ENCODE peak calls at places on chromosomes 2 and 18, in seven cellular contexts. Z is testis, R is OCI-LY7, X is cardiac muscle cell, G is AG10803, B is MM.1S, A is PC-3. S is an unnamed sample.

GRCh38 chr2:217806480-217806760 is 196.4 kb downstream of the TNS1 start:
- DNase-seq in Z (no peak), R (no peak), X (no peak), G (no peak), B (no peak), A (no peak), S (no peak)

GRCh38 chr18:10062292-10062940 is 148.6 kb downstream of the VAPA start:
- DNase-seq in Z (no peak), R (no peak), X (peak), G (peak), B (no peak), A (no peak), S (peak)

GRCh38 chr2:129661942-129662341 is 317.5 kb upstream of the RAB6C start:
- DNase-seq in Z (no peak), R (no peak), X (no peak), G (no peak), B (no peak), A (no peak), S (no peak)

GRCh38 chr2:240988146-240988545 is 10.3 kb upstream of the SNED1 start:
- DNase-seq in Z (no peak), R (no peak), X (no peak), G (peak), B (no peak), A (no peak), S (no peak)

GRCh38 chr2:73283545-73284295 is 558 bp downstream of the FBXO41 start:
- DNase-seq in Z (no peak), R (peak), X (no peak), G (no peak), B (peak), A (no peak), S (no peak)

GRCh38 chr2:23454501-23455120 is 69.6 kb downstream of the KLHL29 start:
- DNase-seq in Z (no peak), R (no peak), X (no peak), G (no peak), B (no peak), A (no peak), S (no peak)

GRCh38 chr18:50663626-50664441 is 103.9 kb downstream of the MAPK4 start:
- DNase-seq in Z (no peak), R (no peak), X (no peak), G (no peak), B (no peak), A (no peak), S (no peak)

GRCh38 chr2:196184919-196185318 is 13.5 kb upstream of the STK17B start:
- DNase-seq in Z (no peak), R (no peak), X (no peak), G (no peak), B (no peak), A (no peak), S (no peak)

GRCh38 chr18:55475467-55475866 is 112.5 kb downstream of the TCF4 start:
- DNase-seq in Z (no peak), R (no peak), X (no peak), G (no peak), B (no peak), A (no peak), S (no peak)

GRCh38 chr18:55479656-55480420 is 108.2 kb downstream of the TCF4 start:
- DNase-seq in Z (no peak), R (no peak), X (no peak), G (no peak), B (no peak), A (no peak), S (no peak)

GRCh38 chr18:55475916-55476315 is 112.1 kb downstream of the TCF4 start:
- DNase-seq in Z (no peak), R (no peak), X (no peak), G (peak), B (no peak), A (no peak), S (no peak)

GRCh38 chr18:55478301-55478660 is 109.7 kb downstream of the TCF4 start:
- DNase-seq in Z (no peak), R (no peak), X (no peak), G (peak), B (no peak), A (no peak), S (no peak)

GRCh38 chr18:55477537-55478300 is 110.3 kb downstream of the TCF4 start:
- DNase-seq in Z (no peak), R (peak), X (peak), G (peak), B (peak), A (peak), S (no peak)
- H3K4me3 ChIP-seq in Z (peak), R (peak), X (no peak), G (peak), B (peak), A (peak), S (peak)

GRCh38 chr2:165840333-165840958 is 46.4 kb upstream of the GALNT3 start:
- DNase-seq in Z (no peak), R (no peak), X (no peak), G (no peak), B (no peak), A (no peak), S (no peak)

GRCh38 chr2:165844216-165844615 is 50.2 kb upstream of the GALNT3 start:
- DNase-seq in Z (no peak), R (no peak), X (no peak), G (peak), B (no peak), A (no peak), S (no peak)

GRCh38 chr2:165835363-165835762 is 41.3 kb upstream of the GALNT3 start:
- DNase-seq in Z (no peak), R (no peak), X (no peak), G (no peak), B (no peak), A (no peak), S (no peak)

GRCh38 chr2:165837122-165837521 is 43.1 kb upstream of the GALNT3 start:
- DNase-seq in Z (no peak), R (no peak), X (no peak), G (peak), B (no peak), A (peak), S (peak)

DNA sequence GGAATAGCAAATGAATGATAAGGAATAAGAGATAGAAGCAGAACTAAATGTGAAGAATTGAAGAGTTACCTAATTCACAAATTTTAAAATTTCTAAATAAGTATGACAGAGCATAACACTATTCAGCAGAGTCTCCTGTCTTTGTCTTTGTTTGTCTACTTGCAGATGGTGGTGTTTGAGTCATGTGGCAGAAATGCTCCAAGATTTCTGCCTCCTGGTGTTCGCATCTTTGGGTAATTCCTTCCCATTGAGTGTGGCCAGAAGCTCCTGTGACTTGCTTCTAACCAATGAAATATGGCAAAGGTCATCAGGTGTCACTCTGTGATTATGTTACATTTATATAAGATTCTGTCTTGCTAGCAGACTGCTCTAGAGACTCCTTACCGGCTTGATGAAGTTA is 45.6 kb upstream of the GALNT3 start:
- DNase-seq in Z (no peak), R (no peak), X (no peak), G (peak), B (no peak), A (peak), S (peak)
- TF ChIP-seq CTCF in Z (no peak), R (no peak), X (no peak), G (peak), B (no peak), A (peak), S (no peak)

DNA sequence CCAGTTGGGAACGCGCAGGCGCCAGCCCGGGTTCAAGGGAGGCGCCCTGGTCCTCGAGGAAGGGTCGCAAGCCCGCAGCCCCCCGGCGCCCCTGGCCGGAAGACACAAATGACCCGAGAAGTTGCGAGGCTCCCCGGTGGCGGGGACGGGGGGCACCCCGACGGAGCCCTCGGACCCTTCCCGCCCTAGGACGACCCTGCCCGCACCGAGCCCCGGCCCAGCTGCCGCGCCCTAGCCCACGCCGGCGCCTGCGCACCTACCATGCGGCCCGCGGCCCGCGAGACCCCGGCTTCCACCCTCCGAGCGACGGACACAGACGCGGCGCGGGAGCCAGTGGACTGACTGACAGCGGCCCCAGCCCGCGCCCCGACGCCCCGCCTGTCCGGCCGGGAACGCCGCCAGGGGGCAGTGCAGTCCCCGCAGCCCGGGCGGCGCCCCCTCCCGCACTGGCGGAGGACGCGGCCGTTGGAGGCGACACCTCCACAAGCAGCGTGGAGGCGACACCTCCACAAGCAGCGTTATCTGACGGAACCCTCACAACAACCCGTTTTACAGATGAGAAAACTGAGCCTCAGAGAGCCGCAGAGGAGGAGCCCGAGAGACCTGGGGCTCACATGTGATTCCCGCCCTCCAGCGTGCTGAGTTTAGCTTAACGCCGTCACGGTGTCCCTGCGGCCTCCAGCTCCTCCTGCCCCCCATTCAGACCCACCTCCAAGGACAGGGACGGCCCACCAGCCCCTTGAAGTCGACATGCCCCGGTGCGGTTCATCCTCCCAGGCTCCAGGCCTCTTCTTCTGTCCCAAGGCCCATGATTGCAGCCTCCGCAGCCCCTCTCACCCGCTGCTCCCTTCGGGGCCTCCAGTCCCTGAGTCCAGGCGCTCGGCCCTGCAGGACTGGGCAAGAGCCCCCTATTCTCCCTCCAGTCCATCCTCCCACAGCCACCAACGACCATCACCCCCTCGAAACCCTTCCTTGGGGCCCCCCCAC is at the start of gene NMUR1:
- DNase-seq in Z (peak), R (peak), X (peak), G (no peak), B (peak), A (peak), S (no peak)
- H3K4me3 ChIP-seq in Z (peak), R (no peak), X (peak), G (no peak), B (no peak), A (peak), S (peak)

DNA sequence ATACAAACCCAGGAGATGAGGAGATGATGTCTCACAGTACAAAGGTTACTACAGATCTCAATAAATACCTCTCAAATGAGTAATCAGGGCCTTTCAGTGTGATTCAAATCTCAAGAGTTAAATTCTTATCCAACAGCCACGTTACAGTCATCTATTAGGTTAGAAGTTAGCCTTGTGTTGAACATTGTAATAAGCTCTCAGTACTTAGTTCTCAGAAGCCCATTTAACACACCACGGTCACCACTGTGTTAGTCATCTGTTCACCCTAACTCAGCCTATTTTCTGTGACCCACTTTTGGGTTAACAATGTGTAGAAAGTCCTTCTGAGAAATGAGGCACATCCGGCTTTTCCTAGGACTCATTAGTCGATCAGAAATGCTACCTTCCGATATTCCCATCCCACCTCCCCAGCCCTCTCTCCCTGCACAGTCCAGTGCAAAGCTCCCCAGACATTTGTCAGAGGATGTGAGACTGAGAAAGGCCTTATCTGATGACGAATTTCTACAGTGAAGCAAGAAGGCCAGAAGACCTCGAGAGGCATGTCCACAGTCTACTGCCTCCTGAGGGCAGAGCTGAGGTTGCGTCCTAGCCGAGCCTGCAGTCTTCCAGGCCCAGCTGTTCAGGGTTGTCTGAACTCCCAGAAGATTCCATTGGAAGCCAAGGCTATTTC is 92.5 kb downstream of the ACTR2 start:
- DNase-seq in Z (no peak), R (peak), X (no peak), G (peak), B (no peak), A (peak), S (peak)
- TF ChIP-seq CTCF in Z (no peak), R (peak), X (peak), G (peak), B (peak), A (peak), S (peak)

GRCh38 chr18:25169701-25170100 is 182.3 kb downstream of the ZNF521 start:
- DNase-seq in Z (no peak), R (no peak), X (no peak), G (peak), B (no peak), A (no peak), S (no peak)

GRCh38 chr18:25166113-25166512 is 185.9 kb downstream of the ZNF521 start:
- DNase-seq in Z (no peak), R (no peak), X (no peak), G (no peak), B (no peak), A (no peak), S (no peak)

GRCh38 chr18:25164211-25164836 is 187.6 kb downstream of the ZNF521 start:
- DNase-seq in Z (no peak), R (peak), X (no peak), G (no peak), B (peak), A (no peak), S (no peak)

GRCh38 chr18:25168011-25168410 is 184.0 kb downstream of the ZNF521 start:
- DNase-seq in Z (no peak), R (no peak), X (peak), G (no peak), B (no peak), A (no peak), S (no peak)

GRCh38 chr18:25164837-25165791 is 186.9 kb downstream of the ZNF521 start:
- DNase-seq in Z (peak), R (no peak), X (peak), G (peak), B (peak), A (no peak), S (peak)
- H3K4me3 ChIP-seq in Z (no peak), R (peak), X (no peak), G (peak), B (peak), A (no peak), S (peak)

DNA sequence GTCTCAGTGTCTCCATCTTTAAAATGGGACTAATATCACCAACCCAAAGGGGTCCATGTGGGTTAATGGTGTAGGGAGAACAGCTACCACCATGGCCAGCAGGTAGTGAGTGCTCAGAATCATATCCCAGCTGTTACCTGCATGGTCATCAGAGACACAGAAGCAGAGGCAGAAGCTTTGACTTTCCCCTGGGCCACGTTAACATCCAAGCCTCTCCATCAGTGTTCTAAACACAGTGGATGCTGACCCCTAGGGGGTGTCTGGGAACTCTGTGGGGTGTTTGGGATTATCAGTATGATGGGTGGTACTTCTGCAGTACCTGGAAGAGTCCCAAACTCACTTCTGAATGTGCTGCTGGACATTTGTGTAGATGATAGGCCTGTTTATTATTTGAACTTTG is 93.6 kb downstream of the GYPC start:
- DNase-seq in Z (no peak), R (peak), X (peak), G (peak), B (no peak), A (no peak), S (no peak)
- TF ChIP-seq CTCF in Z (no peak), R (peak), X (no peak), G (peak), B (peak), A (no peak), S (peak)

GRCh38 chr18:58438161-58438983 is 190.5 kb downstream of the ALPK2 start:
- DNase-seq in Z (no peak), R (peak), X (no peak), G (peak), B (peak), A (no peak), S (no peak)

GRCh38 chr18:58443671-58444070 is 185.2 kb downstream of the ALPK2 start:
- DNase-seq in Z (no peak), R (no peak), X (no peak), G (no peak), B (no peak), A (no peak), S (no peak)

DNA sequence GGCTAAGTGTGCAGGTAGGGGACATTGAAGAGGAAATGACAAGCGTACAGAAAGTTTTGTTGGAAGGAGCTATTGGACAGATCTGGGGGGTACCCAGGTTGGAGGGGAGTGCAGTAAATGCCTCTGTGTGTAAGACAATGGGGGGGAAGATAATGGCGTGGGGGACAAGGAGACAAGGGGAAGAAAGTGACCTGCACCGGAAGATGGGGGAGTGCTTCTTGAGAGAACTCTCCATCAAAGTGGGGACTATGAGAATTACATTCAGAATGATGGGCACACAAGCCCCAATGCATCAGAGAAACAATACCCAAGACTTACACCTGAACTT is 189.9 kb downstream of the ALPK2 start:
- DNase-seq in Z (no peak), R (no peak), X (no peak), G (no peak), B (peak), A (no peak), S (no peak)
- H3K4me3 ChIP-seq in Z (no peak), R (no peak), X (no peak), G (peak), B (peak), A (no peak), S (peak)

GRCh38 chr2:98650998-98651397 is 42.6 kb downstream of the UNC50 start:
- DNase-seq in Z (no peak), R (no peak), X (no peak), G (no peak), B (no peak), A (no peak), S (no peak)

GRCh38 chr2:98647636-98648035 is 39.2 kb downstream of the UNC50 start:
- DNase-seq in Z (no peak), R (no peak), X (no peak), G (peak), B (no peak), A (peak), S (no peak)

GRCh38 chr2:98648451-98648850 is 40.1 kb downstream of the UNC50 start:
- DNase-seq in Z (no peak), R (no peak), X (no peak), G (no peak), B (no peak), A (no peak), S (no peak)

GRCh38 chr2:98649135-98649991 is 41.0 kb downstream of the UNC50 start:
- DNase-seq in Z (peak), R (peak), X (peak), G (peak), B (peak), A (peak), S (peak)

DNA sequence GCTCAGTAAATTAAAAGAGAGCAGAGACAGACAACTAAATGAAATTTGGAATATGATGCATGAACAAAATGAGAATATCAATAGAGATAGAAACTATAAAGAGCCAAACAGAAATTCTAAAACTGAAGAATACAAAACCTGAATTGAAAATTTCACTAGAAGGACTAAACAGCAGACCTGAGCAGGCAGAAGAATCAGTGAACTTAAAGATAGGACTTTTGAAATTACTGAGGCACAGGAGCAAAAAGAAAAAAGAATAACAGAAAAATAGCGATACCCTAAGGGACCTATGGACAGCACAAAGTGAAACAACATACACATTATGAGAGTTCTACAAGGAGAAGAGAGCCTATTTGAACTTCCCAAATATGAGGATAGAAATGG is 41.6 kb downstream of the UNC50 start:
- DNase-seq in Z (no peak), R (no peak), X (no peak), G (no peak), B (no peak), A (no peak), S (no peak)
- TF ChIP-seq CTCF in Z (no peak), R (no peak), X (no peak), G (no peak), B (no peak), A (no peak), S (no peak)

GRCh38 chr2:204737296-204737695 is 192.0 kb downstream of the PARD3B start:
- DNase-seq in Z (no peak), R (no peak), X (no peak), G (no peak), B (no peak), A (no peak), S (no peak)

GRCh38 chr2:204730588-204730987 is 185.3 kb downstream of the PARD3B start:
- DNase-seq in Z (no peak), R (no peak), X (no peak), G (no peak), B (no peak), A (no peak), S (no peak)

GRCh38 chr2:204727368-204727767 is 182.1 kb downstream of the PARD3B start:
- DNase-seq in Z (no peak), R (no peak), X (no peak), G (no peak), B (no peak), A (peak), S (no peak)

GRCh38 chr2:204726831-204727230 is 181.6 kb downstream of the PARD3B start:
- DNase-seq in Z (no peak), R (no peak), X (no peak), G (no peak), B (no peak), A (no peak), S (no peak)

GRCh38 chr2:204731996-204732395 is 186.7 kb downstream of the PARD3B start:
- DNase-seq in Z (no peak), R (no peak), X (no peak), G (peak), B (no peak), A (no peak), S (no peak)
- H3K4me3 ChIP-seq in Z (no peak), R (no peak), X (no peak), G (no peak), B (no peak), A (no peak), S (no peak)

GRCh38 chr2:19312949-19313348 is 45.5 kb downstream of the OSR1 start:
- DNase-seq in Z (peak), R (peak), X (peak), G (peak), B (no peak), A (peak), S (no peak)
- TF ChIP-seq CTCF in Z (no peak), R (peak), X (peak), G (peak), B (no peak), A (peak), S (peak)

S was measured in AG04449.